ENCODE peak calls at places on chromosome 13, in seven cellular contexts. D is cortex of kidney; P is AG10803; T is activated T-cell treated with anti-CD3 and anti-CD28 coated beads, Interleukin-2, amount 50 U/mL, for 72 hours; X is EL; F is HS-5; A is activated CD8-positive, alpha-beta memory T cell treated with anti-CD3 and anti-CD28 coated beads for 1 hour. G is an unnamed sample.

GRCh38 chr13:56670563-56670962 is 470.2 kb upstream of the PRR20A start:
- DNase-seq in D (no peak), T (no peak), A (no peak), F (no peak), X (no peak), P (no peak), G (no peak)

GRCh38 chr13:98416408-98416807 is 160.5 kb downstream of the STK24 start:
- DNase-seq in T (no peak), A (no peak), P (no peak), X (no peak), F (no peak), D (no peak), G (no peak)

GRCh38 chr13:111855016-111855590 is 211.8 kb upstream of the SOX1 start:
- DNase-seq in T (no peak), D (no peak), A (no peak), P (no peak), X (no peak), F (no peak), G (no peak)

GRCh38 chr13:78045916-78046315 is 127.3 kb upstream of the EDNRB start:
- DNase-seq in A (no peak), D (no peak), T (no peak), P (no peak), X (no peak), F (no peak), G (no peak)

GRCh38 chr13:42110410-42111155 is 62.1 kb downstream of the DGKH start:
- DNase-seq in T (peak), P (peak), X (peak), D (no peak), A (no peak), F (peak), G (peak)

GRCh38 chr13:28822161-28822560 is 2.0 kb downstream of the MTUS2 start:
- DNase-seq in A (no peak), P (no peak), X (no peak), T (no peak), F (no peak), D (no peak), G (no peak)

GRCh38 chr13:31742102-31742695 is 2.9 kb downstream of the RXFP2 start:
- DNase-seq in T (peak), X (peak), F (no peak), A (peak), P (peak), D (no peak), G (peak)

GRCh38 chr13:113468029-113468428 is 14.7 kb upstream of the ADPRHL1 start:
- DNase-seq in D (no peak), F (no peak), T (no peak), P (no peak), X (no peak), A (no peak), G (no peak)

GRCh38 chr13:85377783-85378182 is 421.4 kb downstream of the SLITRK6 start:
- DNase-seq in F (no peak), A (no peak), T (no peak), P (no peak), X (no peak), D (no peak), G (peak)

GRCh38 chr13:32316030-32316344 is 679 bp downstream of the BRCA2 start:
- DNase-seq in D (no peak), A (no peak), T (no peak), F (no peak), P (no peak), X (no peak), G (no peak)

GRCh38 chr13:93326427-93326826 is 99.8 kb downstream of the GPC6 start:
- DNase-seq in T (no peak), A (no peak), F (no peak), D (no peak), P (no peak), X (no peak), G (no peak)

GRCh38 chr13:97256343-97256783 is 34.2 kb downstream of the MBNL2 start:
- DNase-seq in P (peak), X (peak), F (peak), T (no peak), A (no peak), D (no peak), G (peak)

GRCh38 chr13:48773531-48774275 is 120.0 kb downstream of the CYSLTR2 start:
- DNase-seq in T (no peak), P (no peak), X (peak), A (no peak), F (no peak), D (no peak), G (no peak)

GRCh38 chr13:98171806-98172569 is 5.1 kb downstream of the RNF113B start:
- DNase-seq in D (no peak), F (no peak), T (no peak), P (peak), A (no peak), X (peak), G (no peak)

GRCh38 chr13:40580566-40581276 is 85.7 kb downstream of the FOXO1 start:
- DNase-seq in D (no peak), A (no peak), X (no peak), F (no peak), P (no peak), T (no peak), G (no peak)

GRCh38 chr13:46578590-46578975 is 25.6 kb downstream of the LRCH1 start:
- DNase-seq in D (no peak), T (no peak), X (no peak), P (no peak), A (no peak), F (no peak), G (no peak)

GRCh38 chr13:40189885-40190655 is 476.4 kb downstream of the FOXO1 start:
- DNase-seq in X (no peak), A (no peak), P (no peak), T (no peak), F (no peak), D (no peak), G (no peak)

GRCh38 chr13:99895428-99895998 is 76.1 kb downstream of the ZIC5 start:
- DNase-seq in A (no peak), T (peak), P (no peak), X (no peak), F (no peak), D (no peak), G (no peak)

GRCh38 chr13:73938375-73939070 is 195.7 kb downstream of the KLF12 start:
- DNase-seq in X (peak), T (no peak), F (peak), A (no peak), P (peak), D (no peak), G (peak)

GRCh38 chr13:111210488-111210887 is 95.4 kb downstream of the ARHGEF7 start:
- DNase-seq in F (peak), A (no peak), P (peak), X (peak), D (no peak), T (no peak), G (peak)

GRCh38 chr13:50419466-50419865 is 404.2 kb downstream of the KCNRG start:
- DNase-seq in P (no peak), X (no peak), A (no peak), T (no peak), F (no peak), D (no peak), G (no peak)

GRCh38 chr13:28528848-28529247 is 33.9 kb upstream of the FLT1 start:
- DNase-seq in F (no peak), T (no peak), P (no peak), D (no peak), A (no peak), X (peak), G (peak)

GRCh38 chr13:47039106-47039505 is 142.3 kb upstream of the HTR2A start:
- DNase-seq in X (peak), P (peak), T (no peak), F (no peak), A (no peak), D (no peak), G (peak)

GRCh38 chr13:78750735-78751134 is 91.8 kb upstream of the OBI1 start:
- DNase-seq in D (no peak), F (no peak), X (no peak), A (no peak), P (no peak), T (no peak), G (no peak)

G was measured in MCF 10A.